ENCODE peak calls at places on chromosomes 5 and 9, in five cellular contexts. Y is AG04449, J is immature natural killer cell, Z is activated B cell treated with CpG ODN at 0.5 μM for 24 hours, E is anterior cingulate cortex. X is an unnamed sample.
A peak's percentile ranks its signal among the peaks of the same experiment; 100 is the strongest.

GRCh38 chr5:55063899-55064298 is 38.5 kb upstream of the GZMA start:
- DNase-seq in J (no peak), Z (no peak), E (no peak), Y (no peak), X (no peak)

GRCh38 chr5:96120120-96120519 is 158.5 kb upstream of the ELL2 start:
- DNase-seq in J (no peak), Y (no peak), Z (no peak), E (no peak), X (no peak)

GRCh38 chr5:73321757-73322452 is 126.7 kb downstream of the FOXD1 start:
- DNase-seq in Y (peak; percentile 91), J (no peak), Z (no peak), E (no peak), X (no peak)

GRCh38 chr5:174559141-174559540 is 165.2 kb upstream of the MSX2 start:
- DNase-seq in Y (peak; percentile 70), Z (no peak), E (no peak), J (no peak), X (no peak)

GRCh38 chr5:111461261-111461671 is 51.1 kb downstream of the STARD4 start:
- DNase-seq in J (no peak), Z (no peak), E (no peak), Y (no peak), X (no peak)

GRCh38 chr5:142743677-142744441 is 26.3 kb upstream of the ARHGAP26 start:
- DNase-seq in Z (no peak), Y (no peak), E (no peak), J (no peak), X (no peak)

GRCh38 chr9:128438343-128439109 is 17.3 kb upstream of the ODF2 start:
- DNase-seq in Z (peak; percentile 77), J (peak; percentile 65), E (peak; percentile 71), Y (no peak), X (peak; percentile 76)

GRCh38 chr9:87213948-87214347 is 266.6 kb upstream of the GAS1 start:
- DNase-seq in J (no peak), Z (no peak), Y (no peak), E (no peak), X (no peak)

GRCh38 chr9:116124472-116125040 is 29.0 kb upstream of the PAPPA start:
- DNase-seq in E (no peak), Z (no peak), J (no peak), Y (no peak), X (no peak)

GRCh38 chr9:129612815-129613519 is 7.9 kb downstream of the C9orf50 start:
- DNase-seq in Y (no peak), Z (no peak), J (no peak), E (no peak), X (no peak)

GRCh38 chr5:130871346-130872086 is 293.5 kb downstream of the HINT1 start:
- DNase-seq in J (peak; percentile 21), Y (no peak), Z (no peak), E (no peak), X (peak; percentile 6)

GRCh38 chr9:134224130-134224826 is 59.9 kb upstream of the RNU6ATAC start:
- DNase-seq in J (no peak), E (no peak), Z (no peak), Y (no peak), X (no peak)

GRCh38 chr5:80059354-80059980 is 24.3 kb downstream of the THBS4 start:
- DNase-seq in E (no peak), Z (no peak), J (no peak), Y (no peak), X (no peak)

GRCh38 chr5:75509956-75510355 is 1.5 kb downstream of the CERT1 start:
- DNase-seq in J (no peak), Y (peak; percentile 17), E (no peak), Z (no peak), X (no peak)

GRCh38 chr5:78404682-78405293 is 44.4 kb downstream of the SCAMP1 start:
- DNase-seq in E (no peak), Z (no peak), Y (no peak), J (no peak), X (no peak)

GRCh38 chr9:99720455-99721050 is 101.1 kb upstream of the NR4A3 start:
- DNase-seq in E (no peak), Y (no peak), J (peak; percentile 32), Z (no peak), X (no peak)

GRCh38 chr9:129467739-129468666 is 152.9 kb downstream of the C9orf50 start:
- DNase-seq in Y (no peak), J (no peak), Z (no peak), E (no peak), X (no peak)

GRCh38 chr9:135093911-135094584 is 6.6 kb downstream of the OLFM1 start:
- DNase-seq in E (no peak), J (no peak), Z (no peak), Y (no peak), X (no peak)

GRCh38 chr9:93684806-93685553 is 108.6 kb downstream of the PHF2 start:
- DNase-seq in Y (no peak), E (no peak), Z (no peak), J (no peak), X (no peak)

GRCh38 chr9:6739218-6739617 is 18.6 kb upstream of the KDM4C start:
- DNase-seq in Y (no peak), Z (no peak), E (no peak), J (no peak), X (no peak)

GRCh38 chr9:137114613-137115393 is at the start of gene DPP7:
- DNase-seq in E (peak; percentile 36), J (peak; percentile 76), Z (peak; percentile 84), Y (no peak), X (peak; percentile 66)

GRCh38 chr5:34658023-34658422 is 1.9 kb downstream of the RAI14 start:
- DNase-seq in E (no peak), J (no peak), Y (no peak), Z (no peak), X (no peak)

GRCh38 chr5:86011937-86012336 is 605.8 kb upstream of the COX7C start:
- DNase-seq in Z (no peak), Y (no peak), E (no peak), J (no peak), X (no peak)

GRCh38 chr9:134642385-134643181 is 980 bp downstream of the COL5A1 start:
- DNase-seq in Z (no peak), J (no peak), E (no peak), Y (no peak), X (no peak)